ENCODE peak calls at places on chromosomes 1 and 21, in nine cellular contexts. G, U, I, V, H, O, X, C and R are unnamed samples.

GRCh38 chr1:216531308-216532239 is 108.3 kb upstream of the USH2A start:
- DNase-seq in V (no peak), O (peak), C (no peak), I (no peak), U (no peak), G (peak), H (no peak), X (peak), R (peak)

GRCh38 chr1:11862890-11863289 is 4.1 kb upstream of the NPPB start:
- DNase-seq in O (no peak), V (no peak), I (no peak), C (no peak), X (peak), G (peak), U (no peak), H (no peak), R (no peak)

GRCh38 chr21:45235488-45235887 is 52.2 kb downstream of the POFUT2 start:
- DNase-seq in C (no peak), X (no peak), G (no peak), H (no peak), U (no peak), V (no peak), O (no peak), I (no peak), R (no peak)

GRCh38 chr1:113904292-113904673 is 316 bp downstream of the AP4B1 start:
- DNase-seq in C (peak), I (peak), H (no peak), V (no peak), O (peak), X (no peak), G (no peak), U (peak), R (no peak)

GRCh38 chr1:207004931-207005830 is 27.4 kb downstream of the C1orf116 start:
- DNase-seq in G (peak), V (peak), H (peak), X (peak), I (peak), C (peak), O (peak), U (peak), R (peak)

GRCh38 chr1:114323959-114324825 is 170.5 kb upstream of the SYT6 start:
- DNase-seq in I (peak), G (no peak), U (no peak), O (no peak), C (no peak), X (no peak), H (no peak), V (no peak), R (no peak)

GRCh38 chr1:199167460-199167859 is 528.6 kb downstream of the PTPRC start:
- DNase-seq in H (no peak), X (no peak), U (no peak), G (no peak), I (no peak), C (no peak), V (no peak), O (no peak), R (no peak)

GRCh38 chr1:112628516-112628915 is 8.9 kb downstream of the CAPZA1 start:
- DNase-seq in C (no peak), G (no peak), O (no peak), H (no peak), X (no peak), I (no peak), V (no peak), U (no peak), R (no peak)

GRCh38 chr1:63662056-63662836 is 69.0 kb downstream of the PGM1 start:
- DNase-seq in X (peak), G (peak), O (no peak), V (peak), H (no peak), C (no peak), I (no peak), U (no peak), R (no peak)

GRCh38 chr1:37752583-37753471 is 12.1 kb downstream of the EPHA10 start:
- DNase-seq in H (peak), V (peak), G (peak), X (peak), I (peak), C (peak), U (no peak), O (peak), R (peak)

GRCh38 chr1:156684227-156684782 is 7.1 kb upstream of the NES start:
- DNase-seq in I (no peak), U (no peak), V (no peak), C (no peak), H (no peak), X (peak), O (no peak), G (peak), R (no peak)

GRCh38 chr1:48207536-48208075 is 14.9 kb upstream of the SLC5A9 start:
- DNase-seq in I (no peak), V (no peak), H (no peak), X (no peak), O (no peak), C (no peak), U (no peak), G (no peak), R (no peak)

GRCh38 chr1:55322842-55323241 is 107.7 kb upstream of the USP24 start:
- DNase-seq in O (no peak), I (no peak), H (no peak), G (no peak), U (no peak), C (no peak), X (no peak), V (no peak), R (no peak)

GRCh38 chr1:55326496-55326895 is 111.3 kb upstream of the USP24 start:
- DNase-seq in V (no peak), X (no peak), H (no peak), O (no peak), U (no peak), I (no peak), G (no peak), C (no peak), R (no peak)

GRCh38 chr1:55321947-55322346 is 106.8 kb upstream of the USP24 start:
- DNase-seq in G (peak), C (no peak), O (no peak), U (no peak), V (no peak), X (peak), I (no peak), H (no peak), R (no peak)

GRCh38 chr1:55320891-55321290 is 105.7 kb upstream of the USP24 start:
- DNase-seq in V (no peak), O (no peak), I (no peak), H (no peak), X (no peak), G (no peak), C (no peak), U (no peak), R (no peak)

GRCh38 chr1:55323760-55324159 is 108.6 kb upstream of the USP24 start:
- DNase-seq in G (no peak), C (no peak), X (no peak), U (no peak), H (no peak), I (no peak), V (no peak), O (peak), R (no peak)
- TF ChIP-seq EZH2phosphoT487 in G (no peak), C (no peak), X (no peak), U (no peak), H (no peak), I (no peak), V (no peak), O (no peak), R (no peak)

DNA sequence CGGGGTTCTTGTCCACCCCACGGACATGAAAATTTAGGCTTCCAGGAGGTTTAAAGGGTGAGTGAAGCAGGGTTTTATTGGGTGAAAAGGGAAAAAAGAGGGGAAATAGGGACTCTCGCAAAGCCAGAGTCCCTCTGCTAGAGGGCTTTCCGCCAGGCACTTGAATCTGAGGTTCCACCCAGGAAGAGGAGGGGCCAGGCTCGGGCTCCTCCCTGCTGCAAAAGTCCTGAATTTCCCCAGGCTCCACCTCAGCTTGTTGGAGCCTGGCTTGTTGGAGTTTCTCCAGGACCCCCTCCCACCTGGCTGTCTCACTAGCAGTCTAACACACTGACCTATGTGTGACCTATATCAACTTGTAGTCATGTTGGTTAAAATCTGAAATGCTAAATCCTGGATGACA is 25.5 kb downstream of the GBP2 start:
- DNase-seq in X (no peak), U (no peak), V (no peak), C (no peak), G (no peak), H (no peak), O (peak), I (no peak), R (no peak)
- TF ChIP-seq EZH2phosphoT487 in X (no peak), U (no peak), V (no peak), C (no peak), G (no peak), H (no peak), O (no peak), I (no peak), R (no peak)

GRCh38 chr1:119160851-119161250 is 20.4 kb upstream of the WARS2 start:
- DNase-seq in H (no peak), U (no peak), I (no peak), C (no peak), V (no peak), X (no peak), G (peak), O (no peak), R (no peak)
- TF ChIP-seq EZH2phosphoT487 in H (no peak), U (no peak), I (no peak), C (no peak), V (no peak), X (no peak), G (no peak), O (no peak), R (no peak)

GRCh38 chr1:101166583-101167120 is 70.2 kb upstream of the S1PR1 start:
- DNase-seq in C (no peak), U (no peak), H (no peak), O (no peak), V (no peak), G (no peak), X (no peak), I (no peak), R (no peak)
- TF ChIP-seq EZH2phosphoT487 in C (no peak), U (no peak), H (no peak), O (no peak), V (no peak), G (no peak), X (no peak), I (no peak), R (no peak)

GRCh38 chr21:33051925-33052324 is 18.0 kb upstream of the OLIG1 start:
- DNase-seq in C (no peak), G (no peak), X (no peak), I (no peak), U (no peak), H (no peak), O (no peak), V (no peak), R (no peak)

GRCh38 chr21:33042812-33043211 is 17.1 kb downstream of the OLIG2 start:
- DNase-seq in I (no peak), V (peak), U (no peak), X (peak), H (no peak), C (no peak), G (peak), O (no peak), R (no peak)

GRCh38 chr21:33047231-33047630 is 21.5 kb downstream of the OLIG2 start:
- DNase-seq in O (no peak), X (peak), V (no peak), C (no peak), U (no peak), G (peak), H (no peak), I (no peak), R (no peak)

GRCh38 chr21:33041981-33042380 is 16.2 kb downstream of the OLIG2 start:
- DNase-seq in U (no peak), C (no peak), O (no peak), I (no peak), H (no peak), V (no peak), G (peak), X (no peak), R (no peak)

GRCh38 chr21:33046455-33046854 is 20.7 kb downstream of the OLIG2 start:
- DNase-seq in G (no peak), O (peak), V (no peak), H (no peak), I (no peak), C (no peak), U (no peak), X (no peak), R (no peak)
- TF ChIP-seq EZH2phosphoT487 in G (no peak), O (no peak), V (no peak), H (no peak), I (no peak), C (no peak), U (no peak), X (no peak), R (no peak)

GRCh38 chr1:93344886-93345632 is 648 bp upstream of the DR1 start:
- DNase-seq in V (no peak), I (no peak), U (peak), G (peak), X (peak), C (no peak), H (no peak), O (no peak), R (no peak)

GRCh38 chr1:93344484-93344883 is 1.2 kb upstream of the DR1 start:
- DNase-seq in I (no peak), U (no peak), C (no peak), V (no peak), H (no peak), G (no peak), O (no peak), X (no peak), R (no peak)

GRCh38 chr1:93338426-93338825 is 7.3 kb upstream of the DR1 start:
- DNase-seq in I (no peak), X (peak), O (no peak), U (no peak), V (peak), H (no peak), G (peak), C (no peak), R (no peak)

GRCh38 chr1:93340090-93340489 is 5.6 kb upstream of the DR1 start:
- DNase-seq in G (no peak), V (no peak), I (no peak), O (no peak), H (no peak), X (no peak), C (no peak), U (no peak), R (no peak)

DNA sequence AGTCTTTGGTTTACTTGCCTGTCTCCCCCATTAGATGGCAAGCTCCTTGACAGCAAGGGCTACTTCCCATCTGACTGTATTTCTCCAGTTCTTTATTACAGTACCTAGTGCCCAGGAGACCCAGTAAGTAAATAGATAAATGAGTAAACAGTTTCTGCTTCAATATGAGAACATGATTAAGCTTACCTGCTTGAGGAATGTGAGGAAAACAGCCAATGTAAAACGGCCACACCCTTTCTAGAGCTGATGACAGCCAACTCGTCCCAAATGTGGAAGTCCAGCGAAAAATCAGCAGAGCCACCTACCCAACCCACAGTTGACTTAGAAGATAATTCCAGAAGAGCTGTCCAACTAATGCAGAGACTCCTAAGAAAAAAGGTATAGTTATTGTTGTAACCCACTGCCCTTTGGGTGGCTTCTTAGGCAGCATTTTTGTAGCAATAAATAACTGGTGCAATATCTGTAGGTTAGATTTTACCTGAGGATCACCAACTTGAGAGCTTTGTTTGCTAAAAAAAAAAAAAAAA is 6.5 kb upstream of the DR1 start:
- DNase-seq in G (no peak), V (no peak), X (peak), O (no peak), I (no peak), H (no peak), C (no peak), U (no peak), R (no peak)
- TF ChIP-seq EZH2phosphoT487 in G (no peak), V (no peak), X (no peak), O (no peak), I (no peak), H (no peak), C (no peak), U (no peak), R (no peak)

DNA sequence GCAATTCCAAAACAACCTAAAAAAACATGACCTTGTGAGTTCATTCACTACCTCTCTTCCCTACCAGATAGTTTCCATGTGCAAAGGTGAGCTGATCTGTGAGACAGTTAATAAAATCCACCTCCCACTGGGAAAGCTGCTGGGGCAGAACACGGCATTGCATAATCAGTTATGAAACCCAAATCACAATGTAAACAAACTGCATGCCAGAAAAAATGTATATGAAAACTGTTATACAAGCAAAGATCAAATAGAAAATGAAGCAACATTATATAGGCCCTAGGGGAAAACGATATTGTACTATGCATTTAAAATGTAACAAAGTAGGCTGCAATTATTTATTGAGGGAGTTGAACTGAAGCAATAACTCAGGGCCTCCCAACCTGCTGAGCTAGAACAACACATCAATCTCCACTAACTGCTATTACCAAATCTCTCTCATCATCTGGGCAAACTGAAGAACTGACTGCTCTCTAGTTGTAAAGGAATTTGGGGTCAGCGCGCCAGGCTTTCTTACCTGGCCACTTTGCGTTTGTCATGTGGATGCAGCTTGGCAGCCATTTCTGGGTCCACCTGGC is 31.0 kb downstream of the TRIT1 start:
- DNase-seq in U (no peak), V (no peak), O (no peak), G (no peak), X (peak), I (no peak), H (peak), C (no peak), R (no peak)
- TF ChIP-seq EZH2phosphoT487 in U (no peak), V (no peak), O (no peak), G (no peak), X (no peak), I (no peak), H (no peak), C (no peak), R (no peak)

GRCh38 chr1:183635112-183635605 is 424 bp downstream of the ARPC5 start:
- DNase-seq in O (peak), G (peak), H (peak), V (no peak), C (peak), U (peak), I (no peak), X (no peak), R (peak)
- TF ChIP-seq EZH2phosphoT487 in O (no peak), G (no peak), H (no peak), V (no peak), C (no peak), U (no peak), I (no peak), X (no peak), R (no peak)